ENCODE peak calls at places on chromosomes 6 and 20, in ten cellular contexts. One of them, this sample, is unnamed.

GRCh38 chr6:158663465-158664167 is 13.8 kb downstream of the SYTL3 start:
- DNase-seq in BJ: no peak
- DNase-seq in GM10248: no peak
- DNase-seq in psoas muscle: no peak
- DNase-seq in coronary artery: no peak
- DNase-seq in Caco-2: peak; percentile 36
- DNase-seq in Peyer's patch: no peak
- DNase-seq in thoracic aorta: no peak
- DNase-seq in osteocyte: no peak
- DNase-seq in HCT116: no peak
- DNase-seq in this sample: no peak

GRCh38 chr6:85126448-85127178 is 323.3 kb upstream of the NT5E start:
- DNase-seq in HCT116: peak; percentile 47
- DNase-seq in thoracic aorta: no peak
- DNase-seq in GM10248: peak; percentile 18
- DNase-seq in Caco-2: peak; percentile 60
- DNase-seq in Peyer's patch: no peak
- DNase-seq in coronary artery: no peak
- DNase-seq in psoas muscle: peak; percentile 56
- DNase-seq in osteocyte: no peak
- DNase-seq in BJ: no peak
- DNase-seq in this sample: no peak

GRCh38 chr20:11445161-11445560 is 472.5 kb upstream of the BTBD3 start:
- DNase-seq in osteocyte: no peak
- DNase-seq in Caco-2: no peak
- DNase-seq in BJ: no peak
- DNase-seq in HCT116: no peak
- DNase-seq in GM10248: no peak
- DNase-seq in coronary artery: no peak
- DNase-seq in Peyer's patch: no peak
- DNase-seq in psoas muscle: no peak
- DNase-seq in thoracic aorta: no peak
- DNase-seq in this sample: no peak

GRCh38 chr20:21640556-21640955 is 64.9 kb upstream of the PAX1 start:
- DNase-seq in coronary artery: no peak
- DNase-seq in GM10248: no peak
- DNase-seq in Caco-2: peak; percentile 71
- DNase-seq in osteocyte: no peak
- DNase-seq in HCT116: peak; percentile 4
- DNase-seq in psoas muscle: no peak
- DNase-seq in Peyer's patch: no peak
- DNase-seq in thoracic aorta: no peak
- DNase-seq in BJ: no peak
- DNase-seq in this sample: no peak

GRCh38 chr6:156809034-156809433 is 31.9 kb downstream of the ARID1B start:
- DNase-seq in Peyer's patch: peak; percentile 61
- DNase-seq in GM10248: peak; percentile 46
- DNase-seq in osteocyte: no peak
- DNase-seq in BJ: peak; percentile 12
- DNase-seq in coronary artery: no peak
- DNase-seq in psoas muscle: no peak
- DNase-seq in HCT116: no peak
- DNase-seq in Caco-2: no peak
- DNase-seq in thoracic aorta: no peak
- DNase-seq in this sample: no peak

GRCh38 chr6:129460151-129460550 is 249.8 kb downstream of the ARHGAP18 start:
- DNase-seq in coronary artery: no peak
- DNase-seq in osteocyte: no peak
- DNase-seq in HCT116: no peak
- DNase-seq in BJ: no peak
- DNase-seq in GM10248: no peak
- DNase-seq in Peyer's patch: no peak
- DNase-seq in thoracic aorta: no peak
- DNase-seq in psoas muscle: no peak
- DNase-seq in Caco-2: no peak
- DNase-seq in this sample: no peak

GRCh38 chr6:117555882-117556498 is 46.3 kb downstream of the GOPC start:
- DNase-seq in coronary artery: no peak
- DNase-seq in psoas muscle: no peak
- DNase-seq in thoracic aorta: no peak
- DNase-seq in osteocyte: no peak
- DNase-seq in GM10248: no peak
- DNase-seq in Peyer's patch: peak; percentile 49
- DNase-seq in BJ: no peak
- DNase-seq in HCT116: no peak
- DNase-seq in Caco-2: peak; percentile 58
- DNase-seq in this sample: no peak

GRCh38 chr20:1664911-1665310 is 7.3 kb upstream of the SIRPG start:
- DNase-seq in coronary artery: no peak
- DNase-seq in Peyer's patch: peak; percentile 77
- DNase-seq in Caco-2: no peak
- DNase-seq in HCT116: no peak
- DNase-seq in osteocyte: no peak
- DNase-seq in psoas muscle: no peak
- DNase-seq in GM10248: peak; percentile 38
- DNase-seq in thoracic aorta: no peak
- DNase-seq in BJ: no peak
- DNase-seq in this sample: no peak

GRCh38 chr20:51022803-51023616 is at the start of gene KCNG1:
- DNase-seq in Peyer's patch: peak; percentile 20
- DNase-seq in osteocyte: peak; percentile 90
- DNase-seq in Caco-2: peak; percentile 90
- DNase-seq in BJ: no peak
- DNase-seq in thoracic aorta: no peak
- DNase-seq in coronary artery: no peak
- DNase-seq in HCT116: peak; percentile 49
- DNase-seq in psoas muscle: peak; percentile 67
- DNase-seq in GM10248: peak; percentile 80
- DNase-seq in this sample: peak; percentile 86

GRCh38 chr20:63116412-63117106 is 99.4 kb downstream of the YTHDF1 start:
- DNase-seq in osteocyte: no peak
- DNase-seq in thoracic aorta: no peak
- DNase-seq in GM10248: peak; percentile 52
- DNase-seq in Caco-2: peak; percentile 78
- DNase-seq in Peyer's patch: no peak
- DNase-seq in psoas muscle: peak; percentile 36
- DNase-seq in BJ: no peak
- DNase-seq in HCT116: no peak
- DNase-seq in coronary artery: no peak
- DNase-seq in this sample: no peak

GRCh38 chr6:16128759-16129622 is at the start of gene MYLIP:
- DNase-seq in HCT116: peak; percentile 81
- DNase-seq in Caco-2: peak; percentile 99
- DNase-seq in coronary artery: peak; percentile 99
- DNase-seq in psoas muscle: peak; percentile 99
- DNase-seq in osteocyte: peak; percentile 99
- DNase-seq in GM10248: peak; percentile 98
- DNase-seq in BJ: no peak
- DNase-seq in thoracic aorta: peak; percentile 88
- DNase-seq in Peyer's patch: peak; percentile 99
- DNase-seq in this sample: peak; percentile 98

GRCh38 chr6:31728767-31729514 is at the start of gene DDAH2:
- DNase-seq in BJ: no peak
- DNase-seq in HCT116: no peak
- DNase-seq in Peyer's patch: no peak
- DNase-seq in thoracic aorta: no peak
- DNase-seq in Caco-2: no peak
- DNase-seq in GM10248: no peak
- DNase-seq in osteocyte: no peak
- DNase-seq in psoas muscle: peak; percentile 66
- DNase-seq in coronary artery: no peak
- DNase-seq in this sample: no peak
- TF ChIP-seq CTCF in BJ: peak; percentile 55
- TF ChIP-seq CTCF in HCT116: no peak
- TF ChIP-seq CTCF in Peyer's patch: no peak
- TF ChIP-seq CTCF in thoracic aorta: peak; percentile 41
- TF ChIP-seq CTCF in Caco-2: no peak
- TF ChIP-seq CTCF in GM10248: no peak
- TF ChIP-seq CTCF in osteocyte: no peak
- TF ChIP-seq CTCF in psoas muscle: peak; percentile 30
- TF ChIP-seq CTCF in coronary artery: peak; percentile 25
- TF ChIP-seq CTCF in this sample: no peak

DNA sequence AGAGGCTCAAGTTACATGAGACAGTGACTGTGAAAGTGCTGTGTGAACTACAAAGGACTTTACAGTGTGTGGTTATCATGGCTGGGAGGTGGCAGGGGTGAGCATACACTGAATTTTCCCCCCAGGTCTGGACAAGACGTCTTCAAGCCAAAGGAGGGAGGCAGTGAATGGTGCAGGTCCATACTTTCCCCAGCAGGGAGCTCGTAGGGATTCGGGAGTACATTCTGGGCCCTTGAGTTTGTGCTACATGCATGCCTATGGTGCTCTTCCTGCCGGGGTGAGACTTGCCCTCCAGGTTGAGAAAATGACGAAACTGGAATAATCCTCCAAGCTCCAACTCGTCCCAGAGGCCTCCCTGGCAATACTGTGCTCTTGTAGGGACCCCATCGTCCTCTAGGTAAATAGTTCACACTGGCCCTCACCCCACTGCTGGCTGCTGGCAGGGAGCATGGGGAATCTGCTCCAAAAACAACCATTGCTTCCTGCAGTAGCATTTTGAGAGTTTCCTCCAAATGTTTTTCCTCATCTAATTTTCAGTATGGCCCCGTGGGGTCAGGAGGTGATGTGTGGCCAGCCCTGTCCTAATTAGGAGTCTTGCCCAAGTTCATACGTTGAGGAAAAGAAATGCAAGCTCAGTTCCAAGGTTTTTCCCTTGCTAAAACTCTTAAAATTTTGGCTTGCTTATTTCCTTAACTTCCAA is 57.6 kb downstream of the ZNF831 start:
- DNase-seq in BJ: no peak
- DNase-seq in Caco-2: peak; percentile 31
- DNase-seq in HCT116: no peak
- DNase-seq in osteocyte: no peak
- DNase-seq in thoracic aorta: no peak
- DNase-seq in coronary artery: no peak
- DNase-seq in GM10248: no peak
- DNase-seq in psoas muscle: no peak
- DNase-seq in Peyer's patch: no peak
- DNase-seq in this sample: no peak
- TF ChIP-seq CTCF in BJ: no peak
- TF ChIP-seq CTCF in Caco-2: peak; percentile 8
- TF ChIP-seq CTCF in HCT116: peak; percentile 14
- TF ChIP-seq CTCF in osteocyte: no peak
- TF ChIP-seq CTCF in thoracic aorta: no peak
- TF ChIP-seq CTCF in coronary artery: no peak
- TF ChIP-seq CTCF in GM10248: no peak
- TF ChIP-seq CTCF in psoas muscle: no peak
- TF ChIP-seq CTCF in Peyer's patch: no peak
- TF ChIP-seq CTCF in this sample: peak; percentile 15

GRCh38 chr6:25254671-25255070 is 24.5 kb upstream of the CARMIL1 start:
- DNase-seq in HCT116: no peak
- DNase-seq in coronary artery: no peak
- DNase-seq in Caco-2: no peak
- DNase-seq in BJ: no peak
- DNase-seq in Peyer's patch: no peak
- DNase-seq in psoas muscle: no peak
- DNase-seq in thoracic aorta: no peak
- DNase-seq in osteocyte: no peak
- DNase-seq in GM10248: no peak
- DNase-seq in this sample: no peak
- TF ChIP-seq CTCF in HCT116: no peak
- TF ChIP-seq CTCF in coronary artery: no peak
- TF ChIP-seq CTCF in Caco-2: no peak
- TF ChIP-seq CTCF in BJ: no peak
- TF ChIP-seq CTCF in Peyer's patch: no peak
- TF ChIP-seq CTCF in psoas muscle: no peak
- TF ChIP-seq CTCF in thoracic aorta: no peak
- TF ChIP-seq CTCF in osteocyte: no peak
- TF ChIP-seq CTCF in GM10248: no peak
- TF ChIP-seq CTCF in this sample: no peak

GRCh38 chr6:107488174-107488874 is 1.6 kb upstream of the SOBP start:
- DNase-seq in osteocyte: no peak
- DNase-seq in psoas muscle: no peak
- DNase-seq in BJ: no peak
- DNase-seq in coronary artery: no peak
- DNase-seq in GM10248: peak; percentile 15
- DNase-seq in Caco-2: no peak
- DNase-seq in Peyer's patch: no peak
- DNase-seq in thoracic aorta: no peak
- DNase-seq in HCT116: no peak
- DNase-seq in this sample: no peak

GRCh38 chr6:107490568-107491058 is 696 bp downstream of the SOBP start:
- DNase-seq in BJ: no peak
- DNase-seq in Caco-2: no peak
- DNase-seq in coronary artery: no peak
- DNase-seq in thoracic aorta: no peak
- DNase-seq in osteocyte: no peak
- DNase-seq in HCT116: no peak
- DNase-seq in psoas muscle: peak; percentile 56
- DNase-seq in Peyer's patch: no peak
- DNase-seq in GM10248: peak; percentile 20
- DNase-seq in this sample: no peak

GRCh38 chr6:107488875-107489635 is 862 bp upstream of the SOBP start:
- DNase-seq in BJ: no peak
- DNase-seq in GM10248: peak; percentile 39
- DNase-seq in Peyer's patch: no peak
- DNase-seq in thoracic aorta: no peak
- DNase-seq in HCT116: no peak
- DNase-seq in psoas muscle: peak; percentile 69
- DNase-seq in coronary artery: peak; percentile 75
- DNase-seq in Caco-2: peak; percentile 33
- DNase-seq in osteocyte: no peak
- DNase-seq in this sample: no peak

GRCh38 chr6:107491059-107491609 is 1.2 kb downstream of the SOBP start:
- DNase-seq in coronary artery: peak; percentile 84
- DNase-seq in Caco-2: peak; percentile 9
- DNase-seq in GM10248: peak; percentile 27
- DNase-seq in BJ: no peak
- DNase-seq in Peyer's patch: no peak
- DNase-seq in thoracic aorta: no peak
- DNase-seq in HCT116: no peak
- DNase-seq in psoas muscle: peak; percentile 88
- DNase-seq in osteocyte: no peak
- DNase-seq in this sample: peak; percentile 76

DNA sequence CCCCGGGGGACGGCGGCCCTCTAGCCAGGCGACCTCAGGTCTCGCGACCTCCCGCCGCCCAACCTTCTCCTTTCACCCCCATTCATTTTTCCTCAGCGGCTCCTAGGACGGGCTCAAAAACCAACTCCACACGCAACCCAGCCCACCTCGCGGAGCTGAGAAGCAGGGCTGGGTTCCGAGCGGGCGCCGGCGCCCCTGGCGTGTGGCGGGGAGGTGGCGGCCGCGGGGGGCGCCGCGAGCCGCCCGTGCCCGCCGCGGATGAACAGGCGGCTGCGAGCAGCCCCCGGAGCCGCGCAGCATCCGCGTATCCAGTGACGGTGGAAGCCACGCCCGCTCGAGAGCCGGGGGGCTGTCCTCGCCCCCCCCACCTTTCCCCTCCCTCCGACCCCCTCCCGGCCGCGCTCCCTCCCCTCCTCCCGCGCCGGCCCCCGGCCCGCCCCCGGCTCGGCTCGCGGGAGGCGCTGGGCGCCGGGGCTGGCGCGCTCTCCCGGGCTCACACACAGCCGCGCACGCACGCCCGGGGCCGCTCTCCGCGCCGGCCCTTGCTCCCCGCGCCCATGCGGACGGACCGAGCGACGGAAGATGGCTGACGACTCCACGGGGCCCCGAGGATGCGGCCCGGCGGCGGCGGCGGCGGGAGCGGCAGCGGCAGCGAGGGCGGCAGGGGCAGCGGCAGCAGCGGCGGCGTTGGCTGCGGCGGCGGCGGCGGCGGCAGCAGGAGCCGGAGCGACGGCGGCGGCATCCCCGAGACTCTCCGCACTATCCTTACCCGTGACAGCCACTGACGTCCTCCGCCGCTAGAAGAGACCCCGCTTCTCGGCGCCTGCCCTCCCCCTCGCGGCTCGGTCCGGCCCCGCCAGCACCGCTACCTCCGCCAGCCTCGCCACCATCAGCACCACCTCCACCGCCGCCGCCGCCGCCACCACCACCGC is at the start of gene SOBP:
- DNase-seq in coronary artery: peak; percentile 76
- DNase-seq in Peyer's patch: peak; percentile 30
- DNase-seq in psoas muscle: peak; percentile 87
- DNase-seq in Caco-2: peak; percentile 30
- DNase-seq in thoracic aorta: no peak
- DNase-seq in BJ: no peak
- DNase-seq in GM10248: peak; percentile 45
- DNase-seq in HCT116: no peak
- DNase-seq in osteocyte: no peak
- DNase-seq in this sample: peak; percentile 79
- TF ChIP-seq CTCF in coronary artery: no peak
- TF ChIP-seq CTCF in Peyer's patch: no peak
- TF ChIP-seq CTCF in psoas muscle: no peak
- TF ChIP-seq CTCF in Caco-2: no peak
- TF ChIP-seq CTCF in thoracic aorta: no peak
- TF ChIP-seq CTCF in BJ: no peak
- TF ChIP-seq CTCF in GM10248: no peak
- TF ChIP-seq CTCF in HCT116: no peak
- TF ChIP-seq CTCF in osteocyte: peak; percentile 25
- TF ChIP-seq CTCF in this sample: peak; percentile 53